ENCODE peak calls at places on chromosomes 4 and X, in eight cellular contexts. One of them, this sample, is unnamed.

GRCh38 chr4:121096629-121097028 is 24.3 kb upstream of the NDNF start:
- DNase-seq in BJ: peak; percentile 9
- DNase-seq in neural progenitor cell: peak; percentile 18
- DNase-seq in CD4-positive, alpha-beta T cell: no peak
- DNase-seq in Caki2: peak; percentile 30
- DNase-seq in activated T-helper 1 cell treated with Interleukin-2 at 50 U/mL for 16 hours: no peak
- DNase-seq in fibroblast of the conjunctiva: peak; percentile 41
- DNase-seq in esophagus squamous epithelium: no peak
- DNase-seq in this sample: peak; percentile 8

GRCh38 chr4:75995727-75996126 is 5.0 kb upstream of the SDAD1 start:
- DNase-seq in neural progenitor cell: peak; percentile 67
- DNase-seq in fibroblast of the conjunctiva: peak; percentile 34
- DNase-seq in BJ: no peak
- DNase-seq in activated T-helper 1 cell treated with Interleukin-2 at 50 U/mL for 16 hours: no peak
- DNase-seq in Caki2: peak; percentile 37
- DNase-seq in esophagus squamous epithelium: no peak
- DNase-seq in CD4-positive, alpha-beta T cell: no peak
- DNase-seq in this sample: no peak

GRCh38 chrX:32392655-32393054 is 818.7 kb downstream of the DMD start:
- DNase-seq in Caki2: no peak
- DNase-seq in activated T-helper 1 cell treated with Interleukin-2 at 50 U/mL for 16 hours: no peak
- DNase-seq in neural progenitor cell: no peak
- DNase-seq in CD4-positive, alpha-beta T cell: no peak
- DNase-seq in esophagus squamous epithelium: no peak
- DNase-seq in BJ: no peak
- DNase-seq in fibroblast of the conjunctiva: no peak
- DNase-seq in this sample: no peak

GRCh38 chr4:86522349-86522748 is 71.8 kb upstream of the PTPN13 start:
- DNase-seq in fibroblast of the conjunctiva: no peak
- DNase-seq in CD4-positive, alpha-beta T cell: no peak
- DNase-seq in activated T-helper 1 cell treated with Interleukin-2 at 50 U/mL for 16 hours: no peak
- DNase-seq in BJ: no peak
- DNase-seq in Caki2: no peak
- DNase-seq in neural progenitor cell: no peak
- DNase-seq in esophagus squamous epithelium: no peak
- DNase-seq in this sample: no peak

GRCh38 chr4:38610844-38611550 is 53.0 kb upstream of the KLF3 start:
- DNase-seq in CD4-positive, alpha-beta T cell: no peak
- DNase-seq in esophagus squamous epithelium: no peak
- DNase-seq in fibroblast of the conjunctiva: no peak
- DNase-seq in neural progenitor cell: no peak
- DNase-seq in activated T-helper 1 cell treated with Interleukin-2 at 50 U/mL for 16 hours: no peak
- DNase-seq in Caki2: no peak
- DNase-seq in BJ: no peak
- DNase-seq in this sample: no peak

GRCh38 chr4:151304755-151305154 is 20.6 kb downstream of the SH3D19 start:
- DNase-seq in CD4-positive, alpha-beta T cell: no peak
- DNase-seq in BJ: no peak
- DNase-seq in esophagus squamous epithelium: no peak
- DNase-seq in fibroblast of the conjunctiva: no peak
- DNase-seq in activated T-helper 1 cell treated with Interleukin-2 at 50 U/mL for 16 hours: no peak
- DNase-seq in neural progenitor cell: no peak
- DNase-seq in Caki2: peak; percentile 16
- DNase-seq in this sample: no peak

GRCh38 chr4:26459054-26459755 is 31.1 kb downstream of the CCKAR start:
- DNase-seq in Caki2: peak; percentile 66
- DNase-seq in fibroblast of the conjunctiva: peak; percentile 62
- DNase-seq in CD4-positive, alpha-beta T cell: no peak
- DNase-seq in activated T-helper 1 cell treated with Interleukin-2 at 50 U/mL for 16 hours: no peak
- DNase-seq in BJ: no peak
- DNase-seq in neural progenitor cell: peak; percentile 46
- DNase-seq in esophagus squamous epithelium: no peak
- DNase-seq in this sample: peak; percentile 47

GRCh38 chr4:112086036-112086434 is 59.2 kb upstream of the FAM241A start:
- DNase-seq in esophagus squamous epithelium: no peak
- DNase-seq in BJ: no peak
- DNase-seq in fibroblast of the conjunctiva: no peak
- DNase-seq in activated T-helper 1 cell treated with Interleukin-2 at 50 U/mL for 16 hours: no peak
- DNase-seq in neural progenitor cell: no peak
- DNase-seq in CD4-positive, alpha-beta T cell: no peak
- DNase-seq in Caki2: no peak
- DNase-seq in this sample: no peak

GRCh38 chrX:36867143-36867542 is 141.0 kb upstream of the FAM47C start:
- DNase-seq in neural progenitor cell: peak; percentile 46
- DNase-seq in fibroblast of the conjunctiva: no peak
- DNase-seq in esophagus squamous epithelium: no peak
- DNase-seq in Caki2: peak; percentile 12
- DNase-seq in CD4-positive, alpha-beta T cell: no peak
- DNase-seq in activated T-helper 1 cell treated with Interleukin-2 at 50 U/mL for 16 hours: no peak
- DNase-seq in BJ: no peak
- DNase-seq in this sample: no peak

GRCh38 chrX:127030011-127030738 is 210.6 kb downstream of the PRR32 start:
- DNase-seq in activated T-helper 1 cell treated with Interleukin-2 at 50 U/mL for 16 hours: no peak
- DNase-seq in neural progenitor cell: no peak
- DNase-seq in BJ: no peak
- DNase-seq in fibroblast of the conjunctiva: no peak
- DNase-seq in CD4-positive, alpha-beta T cell: no peak
- DNase-seq in esophagus squamous epithelium: no peak
- DNase-seq in Caki2: no peak
- DNase-seq in this sample: no peak